ENCODE peak calls at places on chromosomes 11 and 22, in six cellular contexts. P is caudate nucleus; N is endothelial cell; U is activated CD8-positive, alpha-beta T cell treated with anti-CD3 and anti-CD28 coated beads for 36 hours; X is left lung; M is NCI-H226. O is an unnamed sample.

GRCh38 chr11:27390959-27391326 is 27.9 kb upstream of the CCDC34 start:
- DNase-seq in N (no peak), M (peak), X (no peak), P (no peak), U (no peak), O (no peak)

GRCh38 chr11:16946477-16947282 is 67.5 kb downstream of the PLEKHA7 start:
- DNase-seq in P (peak), N (no peak), X (no peak), M (no peak), U (peak), O (no peak)

GRCh38 chr11:12787847-12788246 is 113.6 kb downstream of the TEAD1 start:
- DNase-seq in X (no peak), N (no peak), P (peak), M (peak), U (no peak), O (no peak)

GRCh38 chr11:116330439-116331185 is 442.2 kb downstream of the BUD13 start:
- DNase-seq in N (no peak), X (no peak), U (no peak), P (no peak), M (no peak), O (no peak)

GRCh38 chr11:94730153-94730552 is 38.0 kb upstream of the AMOTL1 start:
- DNase-seq in N (no peak), M (peak), X (no peak), U (no peak), P (no peak), O (no peak)

GRCh38 chr11:2562181-2562581 is 117.4 kb downstream of the KCNQ1 start:
- DNase-seq in P (peak), X (peak), N (no peak), M (no peak), U (no peak), O (peak)

GRCh38 chr22:46578824-46579561 is 41.2 kb upstream of the GRAMD4 start:
- DNase-seq in M (no peak), X (peak), N (no peak), U (no peak), P (no peak), O (no peak)

GRCh38 chr11:65411681-65412070 is 10.9 kb upstream of the NEAT1 start:
- DNase-seq in N (no peak), M (no peak), U (no peak), X (peak), P (no peak), O (no peak)

GRCh38 chr22:49929553-49929979 is 11.1 kb downstream of the CRELD2 start:
- DNase-seq in N (peak), U (peak), P (no peak), X (peak), M (no peak), O (no peak)

GRCh38 chr11:26583550-26583949 is 11.5 kb upstream of the MUC15 start:
- DNase-seq in N (no peak), M (peak), P (no peak), X (no peak), U (no peak), O (no peak)

GRCh38 chr22:49106136-49106930 is 721.3 kb downstream of the BRD1 start:
- DNase-seq in U (no peak), P (no peak), N (no peak), M (no peak), X (no peak), O (no peak)

GRCh38 chr11:376531-377173 is 7.4 kb downstream of the B4GALNT4 start:
- DNase-seq in X (no peak), N (no peak), U (no peak), P (no peak), M (no peak), O (no peak)

GRCh38 chr11:70200212-70200844 is 2.8 kb upstream of the FADD start:
- DNase-seq in X (no peak), P (no peak), N (no peak), M (no peak), U (no peak), O (no peak)

GRCh38 chr11:469684-470667 is 19.9 kb downstream of the PTDSS2 start:
- DNase-seq in P (peak), M (peak), U (no peak), N (peak), X (peak), O (no peak)

GRCh38 chr11:68641880-68642279 is 42.5 kb upstream of the GAL start:
- DNase-seq in N (no peak), M (no peak), X (no peak), U (no peak), P (no peak), O (no peak)

GRCh38 chr11:122807731-122808485 is 30.4 kb upstream of the CRTAM start:
- DNase-seq in X (no peak), U (no peak), P (no peak), M (no peak), N (no peak), O (no peak)

GRCh38 chr11:33682446-33682845 is 18.2 kb downstream of the C11orf91 start:
- DNase-seq in N (no peak), U (no peak), X (no peak), M (peak), P (no peak), O (no peak)

O was measured in C1 segment of cervical spinal cord.